ENCODE peak calls at places on chromosomes 7 and 10, in seven cellular contexts. E is lower lobe of right lung, A is tibial artery, L is ovary, W is choroid plexus epithelial cell, H is suprapubic skin, I is endothelial cell of umbilical vein. J is an unnamed sample.

GRCh38 chr7:20268832-20269231 is 51.6 kb upstream of the MACC1 start:
- DNase-seq in E (no peak), A (no peak), L (no peak), W (peak; percentile 29), H (no peak), I (no peak), J (no peak)

GRCh38 chr10:130750441-130750840 is 561.1 kb downstream of the TCERG1L start:
- DNase-seq in E (no peak), A (peak; percentile 13), L (no peak), W (no peak), H (peak; percentile 4), I (no peak), J (peak; percentile 40)

GRCh38 chr7:151663382-151664100 is 143.8 kb upstream of the RHEB start:
- DNase-seq in E (no peak), A (peak; percentile 53), L (no peak), W (no peak), H (no peak), I (no peak), J (no peak)

GRCh38 chr10:77919713-77920108 is 6.8 kb downstream of the DLG5 start:
- DNase-seq in E (no peak), A (no peak), L (no peak), W (peak; percentile 81), H (no peak), I (no peak), J (no peak)

GRCh38 chr7:14717711-14718304 is 184.7 kb downstream of the DGKB start:
- DNase-seq in E (no peak), A (no peak), L (no peak), W (peak; percentile 54), H (no peak), I (peak; percentile 48), J (no peak)

GRCh38 chr10:996031-996430 is 7.8 kb downstream of the GTPBP4 start:
- DNase-seq in E (no peak), A (no peak), L (no peak), W (no peak), H (no peak), I (no peak), J (peak; percentile 67)

GRCh38 chr10:125079091-125079600 is 81.2 kb downstream of the CTBP2 start:
- DNase-seq in E (no peak), A (no peak), L (no peak), W (no peak), H (no peak), I (no peak), J (no peak)

GRCh38 chr7:36600869-36601530 is 123.3 kb downstream of the AOAH start:
- DNase-seq in E (no peak), A (no peak), L (no peak), W (peak; percentile 72), H (no peak), I (peak; percentile 3), J (no peak)

GRCh38 chr7:156895024-156895780 is 2.2 kb upstream of the LMBR1 start:
- DNase-seq in E (no peak), A (peak; percentile 51), L (no peak), W (no peak), H (no peak), I (peak; percentile 25), J (no peak)

GRCh38 chr10:110175406-110175805 is 32.0 kb upstream of the MXI1 start:
- DNase-seq in E (no peak), A (no peak), L (no peak), W (no peak), H (no peak), I (no peak), J (no peak)

GRCh38 chr10:123170961-123171360 is 16.8 kb downstream of the BUB3 start:
- DNase-seq in E (no peak), A (no peak), L (no peak), W (no peak), H (no peak), I (no peak), J (no peak)

GRCh38 chr10:17847586-17848296 is 38.6 kb downstream of the MRC1 start:
- DNase-seq in E (no peak), A (no peak), L (no peak), W (peak; percentile 65), H (no peak), I (peak; percentile 31), J (no peak)

GRCh38 chr10:117189557-117189956 is 7.7 kb upstream of the KCNK18 start:
- DNase-seq in E (no peak), A (no peak), L (no peak), W (no peak), H (no peak), I (no peak), J (no peak)

GRCh38 chr10:122461367-122461728 is at the start of gene HTRA1:
- DNase-seq in E (peak; percentile 75), A (peak; percentile 93), L (peak; percentile 85), W (peak; percentile 32), H (no peak), I (peak; percentile 67), J (no peak)

GRCh38 chr10:104766341-104766740 is 125.3 kb downstream of the SORCS3 start:
- DNase-seq in E (no peak), A (no peak), L (no peak), W (no peak), H (no peak), I (no peak), J (no peak)

DNA sequence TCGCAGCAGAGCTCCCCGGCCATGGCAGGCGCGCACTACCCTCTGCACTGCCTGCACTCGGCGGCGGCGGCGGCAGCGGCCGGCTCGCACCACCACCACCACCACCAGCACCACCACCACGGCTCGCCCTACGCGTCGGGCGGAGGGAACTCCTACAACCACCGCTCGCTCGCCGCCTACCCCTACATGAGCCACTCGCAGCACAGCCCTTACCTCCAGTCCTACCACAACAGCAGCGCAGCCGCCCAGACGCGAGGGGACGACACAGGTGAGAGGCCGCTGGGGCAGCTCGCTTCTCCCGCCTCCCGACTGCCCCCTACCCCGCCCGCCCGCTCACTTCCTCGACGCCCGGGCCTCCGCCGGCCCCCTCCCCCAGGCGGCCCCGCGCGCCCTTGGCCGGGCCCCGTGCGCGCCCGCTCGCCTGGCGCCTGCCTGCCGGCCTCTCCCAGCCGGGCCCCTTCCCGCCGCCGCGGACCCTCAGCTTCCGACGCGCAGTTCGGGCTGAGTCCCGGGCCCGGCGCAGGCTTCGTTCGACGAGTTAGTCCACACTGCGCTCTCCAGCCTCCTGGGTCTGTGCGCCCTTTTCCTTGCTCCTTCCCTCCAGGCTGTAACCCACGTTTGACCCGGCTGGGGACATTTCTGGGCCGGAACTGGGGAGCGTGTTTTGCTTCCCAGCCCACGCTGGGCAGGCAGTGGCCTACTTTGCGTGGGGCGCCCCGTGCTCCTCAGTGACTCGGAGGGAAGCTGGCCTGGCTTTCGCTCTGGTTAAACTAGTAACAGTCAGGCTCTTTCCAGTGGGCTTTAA is 995 bp downstream of the DLX6 start:
- DNase-seq in E (no peak), A (no peak), L (no peak), W (peak; percentile 5), H (no peak), I (peak; percentile 29), J (no peak)
- H3K4me3 ChIP-seq in E (peak overlapping the region; percentile 37), A (peak overlapping the region; percentile 49), L (peak overlapping the region; percentile 18), W (peak overlapping the region; percentile 20), H (peak overlapping the region; percentile 49), I (peak overlapping the region; percentile 29), J (peak overlapping the region; percentile 66)

DNA sequence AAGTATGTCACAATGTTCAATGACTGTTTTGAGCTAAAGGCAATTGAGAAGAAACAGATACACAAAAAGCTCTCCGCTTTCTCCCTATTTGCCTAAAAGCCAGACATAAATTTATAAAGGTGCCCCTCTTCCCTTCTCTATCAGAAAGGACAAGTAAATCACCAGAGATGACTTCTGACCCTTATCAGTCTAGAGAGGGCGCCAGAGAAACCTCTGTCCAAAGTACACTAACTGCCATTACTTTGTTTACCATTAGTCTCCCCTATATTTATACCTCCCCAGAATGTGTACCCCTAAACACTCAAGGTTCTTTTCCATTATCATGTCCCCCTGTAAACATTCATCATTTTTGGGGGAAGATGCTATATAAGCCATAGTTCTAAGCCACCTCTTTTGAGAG is 49.3 kb downstream of the TPK1 start:
- DNase-seq in E (no peak), A (no peak), L (no peak), W (peak; percentile 4), H (no peak), I (no peak), J (no peak)
- TF ChIP-seq CTCF in E (peak; percentile 20), A (no peak), L (no peak), W (no peak), H (no peak), I (no peak), J (no peak)

GRCh38 chr10:96288151-96288621 is 16.0 kb upstream of the DNTT start:
- DNase-seq in E (no peak), A (no peak), L (no peak), W (no peak), H (no peak), I (no peak), J (no peak)

GRCh38 chr10:96290368-96291133 is 13.7 kb upstream of the DNTT start:
- DNase-seq in E (no peak), A (no peak), L (no peak), W (no peak), H (no peak), I (no peak), J (no peak)

GRCh38 chr10:96289218-96289910 is 14.9 kb upstream of the DNTT start:
- DNase-seq in E (no peak), A (no peak), L (no peak), W (no peak), H (no peak), I (no peak), J (no peak)

GRCh38 chr10:96285331-96285752 is 14.0 kb upstream of the BLNK start:
- DNase-seq in E (no peak), A (no peak), L (no peak), W (no peak), H (no peak), I (no peak), J (no peak)

DNA sequence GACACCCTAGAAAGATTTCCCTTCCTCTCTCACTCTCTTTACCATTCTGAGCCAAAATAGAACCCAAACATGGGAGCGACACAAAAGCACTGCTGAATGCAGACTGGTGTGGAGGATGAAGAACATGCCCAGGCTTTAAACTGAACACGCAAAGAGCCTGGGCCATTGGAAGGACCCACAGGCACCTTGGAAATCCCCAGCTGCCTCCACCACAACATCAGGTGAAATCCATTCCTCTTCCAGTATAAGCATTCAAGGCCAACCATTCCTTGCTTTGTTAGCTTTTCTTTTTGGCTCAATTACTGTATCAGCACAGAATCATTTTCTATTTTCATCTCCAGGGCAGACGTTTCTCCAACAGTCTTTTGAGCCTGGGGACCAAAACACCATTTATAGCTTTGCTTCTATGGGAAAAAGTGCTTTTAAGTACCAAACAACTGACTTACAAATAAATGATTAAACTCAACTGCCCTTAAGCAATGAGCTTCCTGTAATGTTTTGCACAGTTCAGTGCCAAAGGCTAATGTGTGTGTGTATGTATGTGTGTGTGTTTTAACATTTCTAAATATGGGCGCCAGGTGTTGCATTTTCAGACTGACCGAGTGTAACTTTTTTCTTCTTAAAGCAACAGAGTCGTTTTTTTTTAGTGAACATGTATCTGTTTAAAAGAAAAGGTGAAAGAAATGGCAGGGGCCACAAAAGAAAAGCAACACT is 16.2 kb upstream of the BLNK start:
- DNase-seq in E (no peak), A (no peak), L (no peak), W (peak; percentile 14), H (no peak), I (no peak), J (no peak)
- H3K4me3 ChIP-seq in E (no peak overlapping the region), A (no peak overlapping the region), L (no peak overlapping the region), W (no peak overlapping the region), H (no peak overlapping the region), I (no peak overlapping the region), J (no peak overlapping the region)

DNA sequence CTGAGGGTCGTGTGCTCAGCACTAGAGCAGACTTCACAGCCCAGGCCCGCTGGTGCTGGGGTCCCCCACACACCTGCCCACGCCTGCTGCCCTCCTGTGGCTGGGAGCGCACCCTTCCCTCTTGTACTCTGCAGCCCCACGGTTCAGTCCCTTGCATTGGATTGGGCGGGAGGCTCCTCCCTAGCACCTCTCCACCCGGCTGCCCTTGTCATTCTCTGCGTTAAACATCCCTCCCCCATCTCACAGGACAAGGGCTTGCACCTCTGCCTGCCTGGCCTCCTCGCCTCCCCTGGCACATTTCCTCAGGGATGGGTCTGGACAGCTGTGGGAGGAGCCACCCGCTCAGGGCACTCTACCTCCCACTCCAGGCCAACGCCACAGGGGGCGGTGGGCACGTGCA is 68.7 kb downstream of the ALOX5 start:
- DNase-seq in E (no peak), A (no peak), L (no peak), W (no peak), H (no peak), I (no peak), J (no peak)
- TF ChIP-seq CTCF in E (no peak), A (no peak), L (no peak), W (no peak), H (no peak), I (no peak), J (no peak)

J was measured in coronary artery.